ENCODE peak calls at places on chromosomes 3 and 15, in four cellular contexts. B, X, Q and A are unnamed samples.

GRCh38 chr15:52227456-52227855 is 36.3 kb upstream of the GNB5 start:
- DNase-seq in B (peak; percentile 82), X (peak; percentile 58), Q (peak; percentile 81), A (peak; percentile 59)

GRCh38 chr3:133691410-133692107 is 29.8 kb upstream of the TOPBP1 start:
- DNase-seq in B (no peak), X (no peak), Q (no peak), A (no peak)

GRCh38 chr15:39788108-39788507 is 5.5 kb upstream of the FSIP1 start:
- DNase-seq in B (no peak), X (no peak), Q (no peak), A (no peak)

GRCh38 chr3:184615396-184615795 is 53.8 kb downstream of the EPHB3 start:
- DNase-seq in B (no peak), X (no peak), Q (no peak), A (no peak)

GRCh38 chr15:39920510-39921273 is 626 bp upstream of the GPR176 start:
- DNase-seq in B (peak; percentile 70), X (peak; percentile 85), Q (peak; percentile 90), A (peak; percentile 95)

GRCh38 chr15:66702770-66703539 is 919 bp downstream of the SMAD6 start:
- DNase-seq in B (no peak), X (peak; percentile 34), Q (peak; percentile 49), A (no peak)

GRCh38 chr3:193777524-193777923 is 184.5 kb downstream of the OPA1 start:
- DNase-seq in B (no peak), X (no peak), Q (no peak), A (no peak)

GRCh38 chr3:157087398-157088132 is 72.4 kb downstream of the CCNL1 start:
- DNase-seq in B (no peak), X (no peak), Q (no peak), A (no peak)

GRCh38 chr15:31263751-31264533 is 62.7 kb upstream of the KLF13 start:
- DNase-seq in B (peak; percentile 24), X (peak; percentile 85), Q (peak; percentile 22), A (peak; percentile 89)

GRCh38 chr3:4826237-4827100 is 152.8 kb upstream of the BHLHE40 start:
- DNase-seq in B (no peak), X (peak; percentile 92), Q (no peak), A (peak; percentile 83)

GRCh38 chr15:57684491-57685184 is 21.9 kb upstream of the POLR2M start:
- DNase-seq in B (no peak), X (peak; percentile 46), Q (no peak), A (no peak)

GRCh38 chr3:52841211-52841980 is 6.6 kb upstream of the MUSTN1 start:
- DNase-seq in B (no peak), X (peak; percentile 26), Q (no peak), A (no peak)

GRCh38 chr15:60179786-60180391 is 175.8 kb downstream of the FOXB1 start:
- DNase-seq in B (no peak), X (no peak), Q (peak; percentile 58), A (no peak)

GRCh38 chr3:195105841-195106417 is 165.0 kb downstream of the XXYLT1 start:
- DNase-seq in B (no peak), X (no peak), Q (no peak), A (no peak)

GRCh38 chr3:195103623-195104022 is 167.3 kb downstream of the XXYLT1 start:
- DNase-seq in B (no peak), X (no peak), Q (no peak), A (no peak)

GRCh38 chr3:195105389-195105788 is 165.6 kb downstream of the XXYLT1 start:
- DNase-seq in B (no peak), X (no peak), Q (no peak), A (peak; percentile 33)

GRCh38 chr3:195102609-195103467 is 168.1 kb downstream of the XXYLT1 start:
- DNase-seq in B (no peak), X (peak; percentile 33), Q (peak; percentile 92), A (peak; percentile 28)

GRCh38 chr3:195104340-195104739 is 166.6 kb downstream of the XXYLT1 start:
- DNase-seq in B (no peak), X (no peak), Q (no peak), A (no peak)
- H3K9me3 ChIP-seq in B (no peaks in the 10 kb centered on the region), X (no peaks in the 10 kb centered on the region), Q (no peaks in the 10 kb centered on the region), A (no peaks in the 10 kb centered on the region)

GRCh38 chr15:91235376-91235775 is 135.3 kb downstream of the SV2B start:
- DNase-seq in B (no peak), X (no peak), Q (no peak), A (no peak)
- H3K27ac ChIP-seq in B (no peak overlapping the region), X (no peak overlapping the region), Q (no peak overlapping the region), A (no peak overlapping the region)

DNA sequence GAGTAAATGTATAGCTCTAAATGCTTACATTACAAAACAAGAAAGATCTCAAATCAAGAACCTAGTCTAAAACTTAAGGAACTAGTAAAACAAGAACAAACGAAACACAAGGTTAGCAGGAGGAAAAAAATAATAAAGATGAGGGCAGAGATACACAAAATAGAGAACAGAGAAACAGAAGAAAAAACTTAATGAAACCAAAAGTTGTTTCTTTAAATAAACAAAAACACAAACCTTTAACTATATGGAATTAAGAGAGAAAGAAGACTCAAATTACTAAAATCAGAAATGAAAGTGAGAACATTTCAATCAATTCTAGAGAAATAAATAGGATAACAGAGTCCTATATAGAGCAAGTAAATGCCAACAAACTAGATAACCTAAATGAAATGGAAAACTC is 59.6 kb downstream of the DLG1 start:
- DNase-seq in B (no peak), X (no peak), Q (no peak), A (no peak)
- TF ChIP-seq CTCF in B (no peak), X (no peak), Q (no peak), A (no peak)

GRCh38 chr3:427128-427527 is 230.6 kb downstream of the CHL1 start:
- DNase-seq in B (no peak), X (no peak), Q (no peak), A (no peak)
- H3K9me3 ChIP-seq in B (no peaks in the 10 kb centered on the region), X (no peaks in the 10 kb centered on the region), Q (no peaks in the 10 kb centered on the region), A (no peaks in the 10 kb centered on the region)

GRCh38 chr3:54955496-54955895 is 27.6 kb upstream of the LRTM1 start:
- DNase-seq in B (no peak), X (no peak), Q (no peak), A (no peak)

GRCh38 chr3:54954019-54954418 is 26.2 kb upstream of the LRTM1 start:
- DNase-seq in B (peak; percentile 55), X (no peak), Q (no peak), A (no peak)

GRCh38 chr3:54955941-54956340 is 28.1 kb upstream of the LRTM1 start:
- DNase-seq in B (no peak), X (no peak), Q (no peak), A (no peak)

GRCh38 chr3:54951405-54951804 is 23.5 kb upstream of the LRTM1 start:
- DNase-seq in B (peak; percentile 68), X (peak; percentile 87), Q (peak; percentile 26), A (peak; percentile 79)

GRCh38 chr3:54954516-54954915 is 26.7 kb upstream of the LRTM1 start:
- DNase-seq in B (peak; percentile 48), X (no peak), Q (no peak), A (no peak)
- H3K27ac ChIP-seq in B (peak overlapping the region; percentile 21), X (no peak overlapping the region), Q (no peak overlapping the region), A (no peak overlapping the region)